ENCODE peak calls at places on chromosome 6, in nine cellular contexts. One of them, this sample, is unnamed.

GRCh38 chr6:45454008-45454911 is 76.5 kb upstream of the SUPT3H start:
- DNase-seq in stimulated activated CD4-positive, alpha-beta T cell treated with anti-CD3 and anti-CD28 coated beads, Interleukin-15, amount 100 ng/mL, for 1 hour: no peak
- DNase-seq in NCI-H1417 treated with DMSO at 0.1 percent for 48 hours: no peak
- DNase-seq in psoas muscle: no peak
- DNase-seq in cardiac fibroblast: peak
- DNase-seq in GM19239: no peak
- DNase-seq in kidney tubule cell: no peak
- DNase-seq in CD8-positive, alpha-beta T cell: no peak
- DNase-seq in right lobe of liver: no peak
- DNase-seq in this sample: no peak

GRCh38 chr6:100202417-100203194 is 208.6 kb upstream of the MCHR2 start:
- DNase-seq in stimulated activated CD4-positive, alpha-beta T cell treated with anti-CD3 and anti-CD28 coated beads, Interleukin-15, amount 100 ng/mL, for 1 hour: no peak
- DNase-seq in NCI-H1417 treated with DMSO at 0.1 percent for 48 hours: no peak
- DNase-seq in psoas muscle: peak
- DNase-seq in cardiac fibroblast: peak
- DNase-seq in GM19239: no peak
- DNase-seq in kidney tubule cell: peak
- DNase-seq in CD8-positive, alpha-beta T cell: no peak
- DNase-seq in right lobe of liver: no peak
- DNase-seq in this sample: no peak

GRCh38 chr6:156949376-156949775 is 172.2 kb downstream of the ARID1B start:
- DNase-seq in stimulated activated CD4-positive, alpha-beta T cell treated with anti-CD3 and anti-CD28 coated beads, Interleukin-15, amount 100 ng/mL, for 1 hour: no peak
- DNase-seq in NCI-H1417 treated with DMSO at 0.1 percent for 48 hours: no peak
- DNase-seq in psoas muscle: no peak
- DNase-seq in cardiac fibroblast: peak
- DNase-seq in GM19239: no peak
- DNase-seq in kidney tubule cell: peak
- DNase-seq in CD8-positive, alpha-beta T cell: no peak
- DNase-seq in right lobe of liver: no peak
- DNase-seq in this sample: no peak

GRCh38 chr6:37822851-37823682 is 3.5 kb downstream of the ZFAND3 start:
- DNase-seq in stimulated activated CD4-positive, alpha-beta T cell treated with anti-CD3 and anti-CD28 coated beads, Interleukin-15, amount 100 ng/mL, for 1 hour: no peak
- DNase-seq in NCI-H1417 treated with DMSO at 0.1 percent for 48 hours: no peak
- DNase-seq in psoas muscle: no peak
- DNase-seq in cardiac fibroblast: peak
- DNase-seq in GM19239: no peak
- DNase-seq in kidney tubule cell: peak
- DNase-seq in CD8-positive, alpha-beta T cell: no peak
- DNase-seq in right lobe of liver: no peak
- DNase-seq in this sample: peak

GRCh38 chr6:111620168-111620567 is 14.5 kb upstream of the TRAF3IP2 start:
- DNase-seq in stimulated activated CD4-positive, alpha-beta T cell treated with anti-CD3 and anti-CD28 coated beads, Interleukin-15, amount 100 ng/mL, for 1 hour: no peak
- DNase-seq in NCI-H1417 treated with DMSO at 0.1 percent for 48 hours: no peak
- DNase-seq in psoas muscle: peak
- DNase-seq in cardiac fibroblast: no peak
- DNase-seq in GM19239: no peak
- DNase-seq in kidney tubule cell: no peak
- DNase-seq in CD8-positive, alpha-beta T cell: no peak
- DNase-seq in right lobe of liver: no peak
- DNase-seq in this sample: no peak

GRCh38 chr6:2764610-2765165 is 505 bp upstream of the WRNIP1 start:
- DNase-seq in stimulated activated CD4-positive, alpha-beta T cell treated with anti-CD3 and anti-CD28 coated beads, Interleukin-15, amount 100 ng/mL, for 1 hour: peak
- DNase-seq in NCI-H1417 treated with DMSO at 0.1 percent for 48 hours: peak
- DNase-seq in psoas muscle: peak
- DNase-seq in cardiac fibroblast: peak
- DNase-seq in GM19239: peak
- DNase-seq in kidney tubule cell: peak
- DNase-seq in CD8-positive, alpha-beta T cell: no peak
- DNase-seq in right lobe of liver: peak
- DNase-seq in this sample: peak

GRCh38 chr6:35737413-35738211 is 780 bp downstream of the ARMC12 start:
- DNase-seq in stimulated activated CD4-positive, alpha-beta T cell treated with anti-CD3 and anti-CD28 coated beads, Interleukin-15, amount 100 ng/mL, for 1 hour: no peak
- DNase-seq in NCI-H1417 treated with DMSO at 0.1 percent for 48 hours: peak
- DNase-seq in psoas muscle: no peak
- DNase-seq in cardiac fibroblast: peak
- DNase-seq in GM19239: peak
- DNase-seq in kidney tubule cell: peak
- DNase-seq in CD8-positive, alpha-beta T cell: peak
- DNase-seq in right lobe of liver: no peak
- DNase-seq in this sample: peak

GRCh38 chr6:27149140-27149539 is 98.4 kb upstream of the PRSS16 start:
- DNase-seq in stimulated activated CD4-positive, alpha-beta T cell treated with anti-CD3 and anti-CD28 coated beads, Interleukin-15, amount 100 ng/mL, for 1 hour: no peak
- DNase-seq in NCI-H1417 treated with DMSO at 0.1 percent for 48 hours: no peak
- DNase-seq in psoas muscle: no peak
- DNase-seq in cardiac fibroblast: no peak
- DNase-seq in GM19239: no peak
- DNase-seq in kidney tubule cell: no peak
- DNase-seq in CD8-positive, alpha-beta T cell: no peak
- DNase-seq in right lobe of liver: no peak
- DNase-seq in this sample: no peak

GRCh38 chr6:85751374-85752055 is 108.8 kb upstream of the SYNCRIP start:
- DNase-seq in stimulated activated CD4-positive, alpha-beta T cell treated with anti-CD3 and anti-CD28 coated beads, Interleukin-15, amount 100 ng/mL, for 1 hour: no peak
- DNase-seq in NCI-H1417 treated with DMSO at 0.1 percent for 48 hours: no peak
- DNase-seq in psoas muscle: no peak
- DNase-seq in cardiac fibroblast: no peak
- DNase-seq in GM19239: no peak
- DNase-seq in kidney tubule cell: no peak
- DNase-seq in CD8-positive, alpha-beta T cell: no peak
- DNase-seq in right lobe of liver: no peak
- DNase-seq in this sample: no peak

GRCh38 chr6:140812636-140813035 is 1320.1 kb upstream of the GJE1 start:
- DNase-seq in stimulated activated CD4-positive, alpha-beta T cell treated with anti-CD3 and anti-CD28 coated beads, Interleukin-15, amount 100 ng/mL, for 1 hour: no peak
- DNase-seq in NCI-H1417 treated with DMSO at 0.1 percent for 48 hours: no peak
- DNase-seq in psoas muscle: no peak
- DNase-seq in cardiac fibroblast: peak
- DNase-seq in GM19239: no peak
- DNase-seq in kidney tubule cell: no peak
- DNase-seq in CD8-positive, alpha-beta T cell: no peak
- DNase-seq in right lobe of liver: no peak
- DNase-seq in this sample: no peak

GRCh38 chr6:168650686-168651085 is 209.7 kb downstream of the SMOC2 start:
- DNase-seq in stimulated activated CD4-positive, alpha-beta T cell treated with anti-CD3 and anti-CD28 coated beads, Interleukin-15, amount 100 ng/mL, for 1 hour: no peak
- DNase-seq in NCI-H1417 treated with DMSO at 0.1 percent for 48 hours: no peak
- DNase-seq in psoas muscle: no peak
- DNase-seq in cardiac fibroblast: no peak
- DNase-seq in GM19239: no peak
- DNase-seq in kidney tubule cell: no peak
- DNase-seq in CD8-positive, alpha-beta T cell: no peak
- DNase-seq in right lobe of liver: no peak
- DNase-seq in this sample: no peak

GRCh38 chr6:166405416-166405815 is 22.7 kb upstream of the MPC1 start:
- DNase-seq in stimulated activated CD4-positive, alpha-beta T cell treated with anti-CD3 and anti-CD28 coated beads, Interleukin-15, amount 100 ng/mL, for 1 hour: no peak
- DNase-seq in NCI-H1417 treated with DMSO at 0.1 percent for 48 hours: no peak
- DNase-seq in psoas muscle: no peak
- DNase-seq in cardiac fibroblast: no peak
- DNase-seq in GM19239: no peak
- DNase-seq in kidney tubule cell: no peak
- DNase-seq in CD8-positive, alpha-beta T cell: no peak
- DNase-seq in right lobe of liver: no peak
- DNase-seq in this sample: no peak

GRCh38 chr6:8803181-8803760 is 367.9 kb upstream of the SLC35B3 start:
- DNase-seq in stimulated activated CD4-positive, alpha-beta T cell treated with anti-CD3 and anti-CD28 coated beads, Interleukin-15, amount 100 ng/mL, for 1 hour: no peak
- DNase-seq in NCI-H1417 treated with DMSO at 0.1 percent for 48 hours: no peak
- DNase-seq in psoas muscle: no peak
- DNase-seq in cardiac fibroblast: no peak
- DNase-seq in GM19239: no peak
- DNase-seq in kidney tubule cell: no peak
- DNase-seq in CD8-positive, alpha-beta T cell: no peak
- DNase-seq in right lobe of liver: no peak
- DNase-seq in this sample: no peak

GRCh38 chr6:15962449-15962764 is 166.5 kb upstream of the MYLIP start:
- DNase-seq in stimulated activated CD4-positive, alpha-beta T cell treated with anti-CD3 and anti-CD28 coated beads, Interleukin-15, amount 100 ng/mL, for 1 hour: no peak
- DNase-seq in NCI-H1417 treated with DMSO at 0.1 percent for 48 hours: no peak
- DNase-seq in psoas muscle: no peak
- DNase-seq in cardiac fibroblast: peak
- DNase-seq in GM19239: no peak
- DNase-seq in kidney tubule cell: peak
- DNase-seq in CD8-positive, alpha-beta T cell: no peak
- DNase-seq in right lobe of liver: no peak
- DNase-seq in this sample: peak

GRCh38 chr6:13378669-13379590 is 50.6 kb upstream of the TBC1D7 start:
- DNase-seq in stimulated activated CD4-positive, alpha-beta T cell treated with anti-CD3 and anti-CD28 coated beads, Interleukin-15, amount 100 ng/mL, for 1 hour: no peak
- DNase-seq in NCI-H1417 treated with DMSO at 0.1 percent for 48 hours: no peak
- DNase-seq in psoas muscle: no peak
- DNase-seq in cardiac fibroblast: no peak
- DNase-seq in GM19239: no peak
- DNase-seq in kidney tubule cell: no peak
- DNase-seq in CD8-positive, alpha-beta T cell: no peak
- DNase-seq in right lobe of liver: no peak
- DNase-seq in this sample: no peak

GRCh38 chr6:73942581-73942980 is 246.6 kb downstream of the CD109 start:
- DNase-seq in stimulated activated CD4-positive, alpha-beta T cell treated with anti-CD3 and anti-CD28 coated beads, Interleukin-15, amount 100 ng/mL, for 1 hour: no peak
- DNase-seq in NCI-H1417 treated with DMSO at 0.1 percent for 48 hours: no peak
- DNase-seq in psoas muscle: no peak
- DNase-seq in cardiac fibroblast: no peak
- DNase-seq in GM19239: no peak
- DNase-seq in kidney tubule cell: peak
- DNase-seq in CD8-positive, alpha-beta T cell: no peak
- DNase-seq in right lobe of liver: no peak
- DNase-seq in this sample: no peak

GRCh38 chr6:70673601-70674000 is 5.9 kb downstream of the SMAP1 start:
- DNase-seq in stimulated activated CD4-positive, alpha-beta T cell treated with anti-CD3 and anti-CD28 coated beads, Interleukin-15, amount 100 ng/mL, for 1 hour: no peak
- DNase-seq in NCI-H1417 treated with DMSO at 0.1 percent for 48 hours: no peak
- DNase-seq in psoas muscle: no peak
- DNase-seq in cardiac fibroblast: peak
- DNase-seq in GM19239: no peak
- DNase-seq in kidney tubule cell: peak
- DNase-seq in CD8-positive, alpha-beta T cell: no peak
- DNase-seq in right lobe of liver: no peak
- DNase-seq in this sample: no peak

GRCh38 chr6:7998103-7998725 is 66.0 kb downstream of the BLOC1S5 start:
- DNase-seq in stimulated activated CD4-positive, alpha-beta T cell treated with anti-CD3 and anti-CD28 coated beads, Interleukin-15, amount 100 ng/mL, for 1 hour: no peak
- DNase-seq in NCI-H1417 treated with DMSO at 0.1 percent for 48 hours: no peak
- DNase-seq in psoas muscle: no peak
- DNase-seq in cardiac fibroblast: peak
- DNase-seq in GM19239: no peak
- DNase-seq in kidney tubule cell: no peak
- DNase-seq in CD8-positive, alpha-beta T cell: no peak
- DNase-seq in right lobe of liver: no peak
- DNase-seq in this sample: no peak

GRCh38 chr6:79812195-79812594 is 135.2 kb downstream of the ELOVL4 start:
- DNase-seq in stimulated activated CD4-positive, alpha-beta T cell treated with anti-CD3 and anti-CD28 coated beads, Interleukin-15, amount 100 ng/mL, for 1 hour: no peak
- DNase-seq in NCI-H1417 treated with DMSO at 0.1 percent for 48 hours: no peak
- DNase-seq in psoas muscle: no peak
- DNase-seq in cardiac fibroblast: no peak
- DNase-seq in GM19239: no peak
- DNase-seq in kidney tubule cell: no peak
- DNase-seq in CD8-positive, alpha-beta T cell: no peak
- DNase-seq in right lobe of liver: no peak
- DNase-seq in this sample: no peak

GRCh38 chr6:44388135-44388487 is 605 bp downstream of the CDC5L start:
- DNase-seq in stimulated activated CD4-positive, alpha-beta T cell treated with anti-CD3 and anti-CD28 coated beads, Interleukin-15, amount 100 ng/mL, for 1 hour: no peak
- DNase-seq in NCI-H1417 treated with DMSO at 0.1 percent for 48 hours: no peak
- DNase-seq in psoas muscle: no peak
- DNase-seq in cardiac fibroblast: no peak
- DNase-seq in GM19239: no peak
- DNase-seq in kidney tubule cell: no peak
- DNase-seq in CD8-positive, alpha-beta T cell: no peak
- DNase-seq in right lobe of liver: no peak
- DNase-seq in this sample: no peak

GRCh38 chr6:88992741-88993557 is 29.5 kb upstream of the RNGTT start:
- DNase-seq in stimulated activated CD4-positive, alpha-beta T cell treated with anti-CD3 and anti-CD28 coated beads, Interleukin-15, amount 100 ng/mL, for 1 hour: no peak
- DNase-seq in NCI-H1417 treated with DMSO at 0.1 percent for 48 hours: no peak
- DNase-seq in psoas muscle: no peak
- DNase-seq in cardiac fibroblast: peak
- DNase-seq in GM19239: no peak
- DNase-seq in kidney tubule cell: no peak
- DNase-seq in CD8-positive, alpha-beta T cell: no peak
- DNase-seq in right lobe of liver: no peak
- DNase-seq in this sample: no peak

GRCh38 chr6:72716916-72717315 is 95.1 kb downstream of the KCNQ5 start:
- DNase-seq in stimulated activated CD4-positive, alpha-beta T cell treated with anti-CD3 and anti-CD28 coated beads, Interleukin-15, amount 100 ng/mL, for 1 hour: no peak
- DNase-seq in NCI-H1417 treated with DMSO at 0.1 percent for 48 hours: no peak
- DNase-seq in psoas muscle: no peak
- DNase-seq in cardiac fibroblast: no peak
- DNase-seq in GM19239: no peak
- DNase-seq in kidney tubule cell: no peak
- DNase-seq in CD8-positive, alpha-beta T cell: no peak
- DNase-seq in right lobe of liver: no peak
- DNase-seq in this sample: no peak

GRCh38 chr6:150697515-150697914 is 97.8 kb downstream of the PLEKHG1 start:
- DNase-seq in stimulated activated CD4-positive, alpha-beta T cell treated with anti-CD3 and anti-CD28 coated beads, Interleukin-15, amount 100 ng/mL, for 1 hour: no peak
- DNase-seq in NCI-H1417 treated with DMSO at 0.1 percent for 48 hours: no peak
- DNase-seq in psoas muscle: peak
- DNase-seq in cardiac fibroblast: no peak
- DNase-seq in GM19239: no peak
- DNase-seq in kidney tubule cell: no peak
- DNase-seq in CD8-positive, alpha-beta T cell: no peak
- DNase-seq in right lobe of liver: peak
- DNase-seq in this sample: no peak

GRCh38 chr6:170229396-170229795 is 61.5 kb downstream of the DLL1 start:
- DNase-seq in stimulated activated CD4-positive, alpha-beta T cell treated with anti-CD3 and anti-CD28 coated beads, Interleukin-15, amount 100 ng/mL, for 1 hour: no peak
- DNase-seq in NCI-H1417 treated with DMSO at 0.1 percent for 48 hours: no peak
- DNase-seq in psoas muscle: no peak
- DNase-seq in cardiac fibroblast: no peak
- DNase-seq in GM19239: no peak
- DNase-seq in kidney tubule cell: no peak
- DNase-seq in CD8-positive, alpha-beta T cell: no peak
- DNase-seq in right lobe of liver: peak
- DNase-seq in this sample: no peak

This sample was measured in naive thymus-derived CD4-positive, alpha-beta T cell.